ENCODE peak calls at places on chromosomes 16 and 17, in eight cellular contexts. One of them, this sample, is unnamed.

GRCh38 chr17:73156166-73156840 is 8.5 kb upstream of the SSTR2 start:
- DNase-seq in HCT116: peak
- DNase-seq in Caco-2: peak
- DNase-seq in HFFc6: peak
- DNase-seq in fibroblast of villous mesenchyme: peak
- DNase-seq in AG09319: peak
- DNase-seq in fibroblast of lung: peak
- DNase-seq in progenitor cell of endocrine pancreas: peak
- DNase-seq in this sample: peak

GRCh38 chr17:59853168-59853918 is 39.4 kb downstream of the TUBD1 start:
- DNase-seq in Caco-2: peak
- DNase-seq in HCT116: no peak
- DNase-seq in HFFc6: peak
- DNase-seq in fibroblast of villous mesenchyme: peak
- DNase-seq in AG09319: peak
- DNase-seq in fibroblast of lung: peak
- DNase-seq in progenitor cell of endocrine pancreas: no peak
- DNase-seq in this sample: peak

GRCh38 chr16:18039931-18040330 is 296.6 kb downstream of the NPIPA8 start:
- DNase-seq in fibroblast of lung: no peak
- DNase-seq in Caco-2: no peak
- DNase-seq in HFFc6: no peak
- DNase-seq in AG09319: no peak
- DNase-seq in HCT116: no peak
- DNase-seq in progenitor cell of endocrine pancreas: no peak
- DNase-seq in fibroblast of villous mesenchyme: no peak
- DNase-seq in this sample: no peak

GRCh38 chr16:11686713-11687112 is 18.5 kb downstream of the SNN start:
- DNase-seq in Caco-2: no peak
- DNase-seq in fibroblast of villous mesenchyme: no peak
- DNase-seq in progenitor cell of endocrine pancreas: no peak
- DNase-seq in AG09319: no peak
- DNase-seq in HCT116: no peak
- DNase-seq in HFFc6: no peak
- DNase-seq in fibroblast of lung: no peak
- DNase-seq in this sample: no peak

GRCh38 chr17:4679652-4680051 is 24.3 kb downstream of the PELP1 start:
- DNase-seq in fibroblast of villous mesenchyme: peak
- DNase-seq in HFFc6: peak
- DNase-seq in Caco-2: peak
- DNase-seq in fibroblast of lung: peak
- DNase-seq in HCT116: peak
- DNase-seq in AG09319: no peak
- DNase-seq in progenitor cell of endocrine pancreas: no peak
- DNase-seq in this sample: peak

GRCh38 chr17:74759243-74759801 is 10.9 kb downstream of the NHERF1 start:
- DNase-seq in fibroblast of villous mesenchyme: no peak
- DNase-seq in AG09319: no peak
- DNase-seq in HFFc6: no peak
- DNase-seq in progenitor cell of endocrine pancreas: no peak
- DNase-seq in fibroblast of lung: no peak
- DNase-seq in HCT116: no peak
- DNase-seq in Caco-2: peak
- DNase-seq in this sample: no peak

GRCh38 chr17:40564883-40565744 is at the start of gene CCR7:
- DNase-seq in HFFc6: no peak
- DNase-seq in fibroblast of villous mesenchyme: no peak
- DNase-seq in fibroblast of lung: no peak
- DNase-seq in progenitor cell of endocrine pancreas: no peak
- DNase-seq in AG09319: no peak
- DNase-seq in Caco-2: no peak
- DNase-seq in HCT116: no peak
- DNase-seq in this sample: no peak

GRCh38 chr17:74920679-74921044 is 2.4 kb downstream of the USH1G start:
- DNase-seq in AG09319: no peak
- DNase-seq in HFFc6: no peak
- DNase-seq in HCT116: no peak
- DNase-seq in fibroblast of lung: no peak
- DNase-seq in progenitor cell of endocrine pancreas: no peak
- DNase-seq in fibroblast of villous mesenchyme: no peak
- DNase-seq in Caco-2: no peak
- DNase-seq in this sample: no peak

GRCh38 chr17:32483451-32484019 is 3.3 kb upstream of the CDK5R1 start:
- DNase-seq in HCT116: no peak
- DNase-seq in HFFc6: peak
- DNase-seq in Caco-2: no peak
- DNase-seq in progenitor cell of endocrine pancreas: no peak
- DNase-seq in fibroblast of villous mesenchyme: peak
- DNase-seq in AG09319: peak
- DNase-seq in fibroblast of lung: peak
- DNase-seq in this sample: peak
- TF ChIP-seq CTCF in HCT116: peak
- TF ChIP-seq CTCF in HFFc6: peak
- TF ChIP-seq CTCF in Caco-2: peak
- TF ChIP-seq CTCF in progenitor cell of endocrine pancreas: peak
- TF ChIP-seq CTCF in fibroblast of villous mesenchyme: peak
- TF ChIP-seq CTCF in AG09319: peak
- TF ChIP-seq CTCF in fibroblast of lung: peak
- TF ChIP-seq CTCF in this sample: peak

DNA sequence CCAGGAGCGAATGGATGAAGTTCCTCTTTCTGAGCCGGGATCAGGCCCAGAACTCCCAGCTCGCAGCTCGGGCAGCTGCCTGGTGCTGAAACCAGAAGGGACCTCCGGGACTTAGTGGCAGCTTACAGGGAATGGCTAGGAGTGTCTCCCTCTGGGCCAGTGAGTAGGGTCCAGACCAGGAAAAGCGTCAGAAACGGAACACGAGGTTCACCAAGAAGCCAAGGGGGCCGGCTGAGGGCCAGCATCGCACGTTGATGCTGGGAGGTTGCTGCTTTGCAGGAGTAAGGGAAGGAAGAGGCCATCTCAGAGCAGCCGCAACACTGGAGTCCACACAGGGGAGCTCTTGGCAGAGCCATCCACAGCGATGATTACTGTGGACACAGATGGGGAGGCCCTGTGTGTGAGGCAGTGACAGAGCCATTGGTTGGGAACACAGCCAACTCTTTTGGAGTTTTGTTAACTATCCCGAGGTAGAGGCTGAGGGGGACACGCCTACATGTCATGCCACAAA is 74.0 kb upstream of the CREBBP start:
- DNase-seq in fibroblast of lung: peak
- DNase-seq in fibroblast of villous mesenchyme: no peak
- DNase-seq in AG09319: no peak
- DNase-seq in Caco-2: no peak
- DNase-seq in HFFc6: no peak
- DNase-seq in progenitor cell of endocrine pancreas: no peak
- DNase-seq in HCT116: no peak
- DNase-seq in this sample: no peak
- TF ChIP-seq CTCF in fibroblast of lung: no peak
- TF ChIP-seq CTCF in fibroblast of villous mesenchyme: no peak
- TF ChIP-seq CTCF in AG09319: no peak
- TF ChIP-seq CTCF in Caco-2: no peak
- TF ChIP-seq CTCF in HFFc6: no peak
- TF ChIP-seq CTCF in progenitor cell of endocrine pancreas: no peak
- TF ChIP-seq CTCF in HCT116: no peak
- TF ChIP-seq CTCF in this sample: no peak

GRCh38 chr17:80924807-80925610 is 66.6 kb upstream of the CHMP6 start:
- DNase-seq in AG09319: no peak
- DNase-seq in progenitor cell of endocrine pancreas: no peak
- DNase-seq in fibroblast of villous mesenchyme: no peak
- DNase-seq in Caco-2: no peak
- DNase-seq in HFFc6: no peak
- DNase-seq in fibroblast of lung: no peak
- DNase-seq in HCT116: no peak
- DNase-seq in this sample: no peak

GRCh38 chr17:80925668-80926067 is 66.0 kb upstream of the CHMP6 start:
- DNase-seq in fibroblast of lung: no peak
- DNase-seq in fibroblast of villous mesenchyme: no peak
- DNase-seq in Caco-2: no peak
- DNase-seq in HCT116: no peak
- DNase-seq in HFFc6: no peak
- DNase-seq in AG09319: no peak
- DNase-seq in progenitor cell of endocrine pancreas: no peak
- DNase-seq in this sample: no peak

GRCh38 chr17:80927791-80928216 is 63.8 kb upstream of the CHMP6 start:
- DNase-seq in fibroblast of lung: no peak
- DNase-seq in Caco-2: no peak
- DNase-seq in progenitor cell of endocrine pancreas: no peak
- DNase-seq in HCT116: no peak
- DNase-seq in AG09319: no peak
- DNase-seq in HFFc6: no peak
- DNase-seq in fibroblast of villous mesenchyme: no peak
- DNase-seq in this sample: no peak

GRCh38 chr17:80924111-80924806 is 67.4 kb upstream of the CHMP6 start:
- DNase-seq in HCT116: no peak
- DNase-seq in progenitor cell of endocrine pancreas: no peak
- DNase-seq in Caco-2: no peak
- DNase-seq in AG09319: no peak
- DNase-seq in fibroblast of villous mesenchyme: no peak
- DNase-seq in fibroblast of lung: no peak
- DNase-seq in HFFc6: no peak
- DNase-seq in this sample: no peak

DNA sequence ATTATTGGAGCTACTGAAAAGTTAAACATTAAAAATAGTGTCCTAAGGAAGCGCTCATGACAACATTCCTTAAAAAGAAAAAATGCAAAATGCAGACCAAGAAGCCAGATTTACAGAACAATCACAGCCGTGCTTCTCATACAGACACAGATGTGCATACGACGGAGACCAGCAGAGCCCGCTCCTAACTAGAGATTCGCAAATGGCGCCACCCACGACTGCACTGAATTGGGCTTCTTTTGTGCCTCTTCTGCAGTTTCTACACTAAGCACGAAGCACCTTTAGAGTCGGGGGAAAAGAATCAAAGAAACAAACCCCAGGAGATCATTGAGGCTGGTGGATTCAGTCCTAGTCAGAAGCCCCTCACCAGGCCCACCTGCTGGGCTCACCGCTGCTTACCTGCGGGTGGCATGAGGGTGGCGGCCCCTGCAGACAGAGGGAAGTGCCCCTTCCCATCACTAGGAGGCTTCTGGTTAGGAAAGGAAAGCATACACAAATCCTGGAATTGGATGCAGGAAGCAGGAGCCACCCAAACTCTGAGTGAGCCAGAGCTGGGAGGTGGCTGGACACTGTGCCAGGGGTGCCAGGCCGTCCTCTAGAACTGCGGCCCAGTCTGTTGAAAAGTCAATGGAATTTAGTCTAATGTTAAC is 64.9 kb upstream of the CHMP6 start:
- DNase-seq in HCT116: no peak
- DNase-seq in progenitor cell of endocrine pancreas: no peak
- DNase-seq in Caco-2: no peak
- DNase-seq in fibroblast of villous mesenchyme: no peak
- DNase-seq in AG09319: no peak
- DNase-seq in HFFc6: no peak
- DNase-seq in fibroblast of lung: no peak
- DNase-seq in this sample: no peak
- TF ChIP-seq CTCF in HCT116: no peak
- TF ChIP-seq CTCF in progenitor cell of endocrine pancreas: no peak
- TF ChIP-seq CTCF in Caco-2: no peak
- TF ChIP-seq CTCF in fibroblast of villous mesenchyme: no peak
- TF ChIP-seq CTCF in AG09319: no peak
- TF ChIP-seq CTCF in HFFc6: no peak
- TF ChIP-seq CTCF in fibroblast of lung: no peak
- TF ChIP-seq CTCF in this sample: peak

GRCh38 chr17:14813649-14814048 is 451.5 kb downstream of the PMP22 start:
- DNase-seq in HFFc6: no peak
- DNase-seq in HCT116: no peak
- DNase-seq in Caco-2: no peak
- DNase-seq in fibroblast of lung: no peak
- DNase-seq in progenitor cell of endocrine pancreas: no peak
- DNase-seq in AG09319: no peak
- DNase-seq in fibroblast of villous mesenchyme: no peak
- DNase-seq in this sample: peak
- TF ChIP-seq CTCF in HFFc6: peak
- TF ChIP-seq CTCF in HCT116: peak
- TF ChIP-seq CTCF in Caco-2: peak
- TF ChIP-seq CTCF in fibroblast of lung: no peak
- TF ChIP-seq CTCF in progenitor cell of endocrine pancreas: peak
- TF ChIP-seq CTCF in AG09319: no peak
- TF ChIP-seq CTCF in fibroblast of villous mesenchyme: peak
- TF ChIP-seq CTCF in this sample: peak